ENCODE peak calls at places on chromosomes 1 and 21, in seven cellular contexts. One of them, this sample, is unnamed.

GRCh38 chr1:238653693-238654321 is 732.6 kb upstream of the CHRM3 start:
- DNase-seq in GM23248: peak
- DNase-seq in cardiac muscle cell: peak
- DNase-seq in RWPE1: no peak
- DNase-seq in psoas muscle: no peak
- DNase-seq in CD8-positive, alpha-beta T cell: no peak
- DNase-seq in AG04450: no peak
- DNase-seq in this sample: no peak

GRCh38 chr1:218886472-218886871 is 287.2 kb upstream of the LYPLAL1 start:
- DNase-seq in RWPE1: no peak
- DNase-seq in cardiac muscle cell: peak
- DNase-seq in AG04450: no peak
- DNase-seq in CD8-positive, alpha-beta T cell: no peak
- DNase-seq in psoas muscle: peak
- DNase-seq in GM23248: peak
- DNase-seq in this sample: no peak

GRCh38 chr1:15937706-15938168 is 38.2 kb downstream of the ZBTB17 start:
- DNase-seq in psoas muscle: no peak
- DNase-seq in AG04450: no peak
- DNase-seq in GM23248: peak
- DNase-seq in RWPE1: no peak
- DNase-seq in cardiac muscle cell: no peak
- DNase-seq in CD8-positive, alpha-beta T cell: no peak
- DNase-seq in this sample: no peak

GRCh38 chr1:117077267-117077666 is 17.1 kb downstream of the TTF2 start:
- DNase-seq in psoas muscle: no peak
- DNase-seq in GM23248: peak
- DNase-seq in CD8-positive, alpha-beta T cell: no peak
- DNase-seq in AG04450: no peak
- DNase-seq in cardiac muscle cell: peak
- DNase-seq in RWPE1: peak
- DNase-seq in this sample: no peak

GRCh38 chr21:41374867-41375533 is 13.2 kb downstream of the MX2 start:
- DNase-seq in GM23248: no peak
- DNase-seq in CD8-positive, alpha-beta T cell: no peak
- DNase-seq in RWPE1: no peak
- DNase-seq in cardiac muscle cell: no peak
- DNase-seq in AG04450: no peak
- DNase-seq in psoas muscle: no peak
- DNase-seq in this sample: no peak

GRCh38 chr1:226061793-226062557 is 541 bp upstream of the H3-3A start:
- DNase-seq in AG04450: no peak
- DNase-seq in RWPE1: peak
- DNase-seq in cardiac muscle cell: peak
- DNase-seq in CD8-positive, alpha-beta T cell: peak
- DNase-seq in psoas muscle: peak
- DNase-seq in GM23248: peak
- DNase-seq in this sample: peak

GRCh38 chr1:44264143-44264542 is 50.9 kb downstream of the DMAP1 start:
- DNase-seq in cardiac muscle cell: no peak
- DNase-seq in psoas muscle: no peak
- DNase-seq in GM23248: no peak
- DNase-seq in AG04450: no peak
- DNase-seq in CD8-positive, alpha-beta T cell: no peak
- DNase-seq in RWPE1: no peak
- DNase-seq in this sample: no peak

GRCh38 chr21:42513151-42513984 is at the start of gene SLC37A1:
- DNase-seq in RWPE1: peak
- DNase-seq in AG04450: no peak
- DNase-seq in CD8-positive, alpha-beta T cell: peak
- DNase-seq in cardiac muscle cell: no peak
- DNase-seq in psoas muscle: peak
- DNase-seq in GM23248: peak
- DNase-seq in this sample: peak

GRCh38 chr1:205440476-205441317 is 15.1 kb downstream of the BLACAT1 start:
- DNase-seq in AG04450: no peak
- DNase-seq in CD8-positive, alpha-beta T cell: peak
- DNase-seq in cardiac muscle cell: peak
- DNase-seq in psoas muscle: no peak
- DNase-seq in GM23248: peak
- DNase-seq in RWPE1: peak
- DNase-seq in this sample: peak

GRCh38 chr1:47023268-47024137 is at the start of gene CYP4X1:
- DNase-seq in CD8-positive, alpha-beta T cell: no peak
- DNase-seq in AG04450: no peak
- DNase-seq in psoas muscle: peak
- DNase-seq in GM23248: peak
- DNase-seq in cardiac muscle cell: peak
- DNase-seq in RWPE1: no peak
- DNase-seq in this sample: peak

GRCh38 chr1:35546614-35547013 is 10.6 kb downstream of the KIAA0319L start:
- DNase-seq in cardiac muscle cell: no peak
- DNase-seq in RWPE1: no peak
- DNase-seq in psoas muscle: no peak
- DNase-seq in GM23248: no peak
- DNase-seq in AG04450: no peak
- DNase-seq in CD8-positive, alpha-beta T cell: no peak
- DNase-seq in this sample: no peak

GRCh38 chr1:97934491-97934890 is 13.7 kb upstream of the DPYD start:
- DNase-seq in psoas muscle: no peak
- DNase-seq in GM23248: no peak
- DNase-seq in RWPE1: no peak
- DNase-seq in CD8-positive, alpha-beta T cell: no peak
- DNase-seq in cardiac muscle cell: no peak
- DNase-seq in AG04450: no peak
- DNase-seq in this sample: no peak

GRCh38 chr1:153518562-153518961 is 17.2 kb downstream of the S100A6 start:
- DNase-seq in GM23248: no peak
- DNase-seq in psoas muscle: no peak
- DNase-seq in AG04450: no peak
- DNase-seq in cardiac muscle cell: no peak
- DNase-seq in RWPE1: no peak
- DNase-seq in CD8-positive, alpha-beta T cell: no peak
- DNase-seq in this sample: no peak

GRCh38 chr21:42541174-42541573 is 27.5 kb downstream of the SLC37A1 start:
- DNase-seq in psoas muscle: no peak
- DNase-seq in CD8-positive, alpha-beta T cell: no peak
- DNase-seq in AG04450: no peak
- DNase-seq in RWPE1: no peak
- DNase-seq in GM23248: no peak
- DNase-seq in cardiac muscle cell: no peak
- DNase-seq in this sample: no peak

GRCh38 chr21:26964379-26964778 is 2.5 kb downstream of the ADAMTS5 start:
- DNase-seq in psoas muscle: peak
- DNase-seq in cardiac muscle cell: peak
- DNase-seq in RWPE1: no peak
- DNase-seq in GM23248: peak
- DNase-seq in CD8-positive, alpha-beta T cell: no peak
- DNase-seq in AG04450: no peak
- DNase-seq in this sample: no peak

DNA sequence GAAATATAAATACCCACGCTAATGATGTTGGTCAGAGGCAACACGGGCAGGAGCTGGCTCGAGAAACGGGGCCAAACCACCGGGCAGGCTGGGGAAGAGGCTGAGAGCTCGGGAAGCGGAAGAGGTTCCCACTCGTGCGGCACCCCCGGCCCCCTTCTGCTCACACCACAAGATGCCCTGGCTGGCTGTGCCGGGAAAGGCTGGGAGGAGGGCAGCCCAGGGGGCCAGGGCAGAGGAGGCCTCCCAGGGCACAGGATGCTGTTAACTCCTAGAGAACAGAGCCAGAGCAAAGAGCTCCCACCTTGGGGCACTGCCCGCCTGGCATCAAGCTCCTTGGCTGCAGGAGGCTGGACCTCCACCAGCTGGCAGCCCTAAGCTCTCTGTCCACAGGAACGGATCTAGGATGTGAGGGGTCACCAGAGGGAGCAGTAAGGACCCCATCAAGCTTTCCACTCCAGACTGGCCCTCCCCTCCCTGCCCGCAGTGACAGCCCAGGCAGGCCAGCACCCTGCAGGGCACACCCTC is 44.8 kb downstream of the CASZ1 start:
- DNase-seq in AG04450: no peak
- DNase-seq in cardiac muscle cell: no peak
- DNase-seq in psoas muscle: no peak
- DNase-seq in RWPE1: no peak
- DNase-seq in CD8-positive, alpha-beta T cell: no peak
- DNase-seq in GM23248: no peak
- DNase-seq in this sample: no peak
- H3K27ac ChIP-seq in AG04450: no peak
- H3K27ac ChIP-seq in cardiac muscle cell: no peak
- H3K27ac ChIP-seq in psoas muscle: peak
- H3K27ac ChIP-seq in RWPE1: no peak
- H3K27ac ChIP-seq in CD8-positive, alpha-beta T cell: no peak
- H3K27ac ChIP-seq in GM23248: no peak
- H3K27ac ChIP-seq in this sample: no peak

GRCh38 chr1:151942882-151943281 is 33.6 kb upstream of the THEM4 start:
- DNase-seq in GM23248: no peak
- DNase-seq in cardiac muscle cell: peak
- DNase-seq in AG04450: no peak
- DNase-seq in CD8-positive, alpha-beta T cell: no peak
- DNase-seq in RWPE1: no peak
- DNase-seq in psoas muscle: no peak
- DNase-seq in this sample: no peak
- H3K27ac ChIP-seq in GM23248: no peak
- H3K27ac ChIP-seq in cardiac muscle cell: no peak
- H3K27ac ChIP-seq in AG04450: no peak
- H3K27ac ChIP-seq in CD8-positive, alpha-beta T cell: no peak
- H3K27ac ChIP-seq in RWPE1: no peak
- H3K27ac ChIP-seq in psoas muscle: no peak
- H3K27ac ChIP-seq in this sample: no peak

DNA sequence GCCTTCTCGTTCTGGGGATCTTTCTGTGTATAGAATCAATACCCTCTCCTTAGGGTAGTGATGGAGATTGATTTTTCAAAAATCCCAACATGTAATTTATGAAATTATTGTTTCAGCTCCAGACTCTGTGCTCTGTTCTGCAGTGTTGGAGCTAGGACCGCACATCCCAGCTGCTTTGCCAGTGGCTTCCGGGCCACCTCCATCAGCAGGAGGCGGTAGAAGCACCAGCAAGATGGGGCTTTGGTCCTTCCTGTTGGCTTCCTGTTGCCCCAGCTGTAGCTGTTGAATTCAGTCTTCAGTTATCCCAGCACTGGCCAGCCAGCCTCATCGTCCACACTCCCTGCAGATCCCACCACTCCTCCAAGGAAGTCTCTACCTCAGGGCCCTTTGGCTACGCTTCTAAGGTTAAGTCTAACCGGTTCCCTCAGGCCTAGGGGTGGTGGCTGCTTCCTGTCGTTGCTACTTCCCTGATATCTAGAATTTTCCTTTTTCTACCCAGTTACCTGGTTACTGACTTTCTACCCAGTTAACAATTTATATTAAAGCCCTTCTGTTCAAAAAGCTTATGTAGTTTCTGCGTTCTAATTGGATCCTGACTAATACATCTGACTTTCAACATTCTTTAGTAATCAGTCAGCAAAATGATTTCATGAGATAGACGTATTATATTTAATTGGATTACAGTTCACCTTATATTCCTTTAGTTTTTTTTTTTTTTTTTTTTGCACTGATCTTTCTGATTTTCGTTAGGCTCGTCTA is 24.6 kb downstream of the GALNT2 start:
- DNase-seq in AG04450: no peak
- DNase-seq in GM23248: peak
- DNase-seq in cardiac muscle cell: no peak
- DNase-seq in CD8-positive, alpha-beta T cell: no peak
- DNase-seq in psoas muscle: no peak
- DNase-seq in RWPE1: peak
- DNase-seq in this sample: no peak
- H3K27ac ChIP-seq in AG04450: peak
- H3K27ac ChIP-seq in GM23248: peak
- H3K27ac ChIP-seq in cardiac muscle cell: no peak
- H3K27ac ChIP-seq in CD8-positive, alpha-beta T cell: no peak
- H3K27ac ChIP-seq in psoas muscle: no peak
- H3K27ac ChIP-seq in RWPE1: peak
- H3K27ac ChIP-seq in this sample: no peak

DNA sequence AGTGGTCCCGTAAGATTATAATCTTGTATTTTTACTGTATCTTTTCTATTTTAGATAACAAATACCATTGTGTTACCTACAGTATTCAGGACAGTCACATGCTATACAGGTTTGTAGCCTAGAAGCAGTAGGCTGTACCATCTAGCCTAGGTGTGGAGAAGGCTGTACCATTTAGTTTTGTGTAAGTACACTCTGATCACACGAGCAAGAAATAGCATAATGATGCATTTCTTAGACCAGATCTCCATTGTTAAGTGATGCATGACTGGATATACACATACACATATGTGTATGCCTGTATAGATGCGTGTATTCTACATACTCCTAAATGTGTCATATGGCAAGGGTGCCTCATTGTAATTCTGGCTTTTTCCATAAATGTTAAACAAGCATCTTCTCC is 33.9 kb downstream of the GALNT2 start:
- DNase-seq in RWPE1: no peak
- DNase-seq in AG04450: no peak
- DNase-seq in psoas muscle: no peak
- DNase-seq in cardiac muscle cell: no peak
- DNase-seq in GM23248: no peak
- DNase-seq in CD8-positive, alpha-beta T cell: no peak
- DNase-seq in this sample: no peak
- H3K27ac ChIP-seq in RWPE1: no peak
- H3K27ac ChIP-seq in AG04450: no peak
- H3K27ac ChIP-seq in psoas muscle: no peak
- H3K27ac ChIP-seq in cardiac muscle cell: no peak
- H3K27ac ChIP-seq in GM23248: no peak
- H3K27ac ChIP-seq in CD8-positive, alpha-beta T cell: no peak
- H3K27ac ChIP-seq in this sample: no peak

DNA sequence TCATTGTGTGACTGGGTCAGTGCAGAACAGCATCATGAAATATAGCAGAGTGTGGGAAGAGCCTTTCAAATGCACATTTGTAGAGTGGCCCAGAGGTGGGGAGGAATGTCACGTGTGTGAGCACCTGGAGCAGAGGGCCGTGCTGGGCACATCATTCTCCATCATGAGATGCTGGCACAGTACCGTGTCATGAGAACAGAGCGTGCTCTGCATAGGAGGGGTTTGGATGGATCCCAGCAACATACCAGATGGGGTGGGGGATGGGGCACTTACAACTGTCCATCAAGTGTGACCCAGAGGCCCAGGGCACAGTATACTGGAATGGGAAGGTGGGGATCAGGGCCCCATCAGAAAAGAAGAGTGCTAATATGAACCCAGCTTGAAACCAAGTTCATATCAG is 182.0 kb downstream of the LMX1A start:
- DNase-seq in GM23248: no peak
- DNase-seq in psoas muscle: no peak
- DNase-seq in cardiac muscle cell: no peak
- DNase-seq in RWPE1: no peak
- DNase-seq in CD8-positive, alpha-beta T cell: no peak
- DNase-seq in AG04450: no peak
- DNase-seq in this sample: no peak
- H3K27ac ChIP-seq in GM23248: no peak
- H3K27ac ChIP-seq in psoas muscle: no peak
- H3K27ac ChIP-seq in cardiac muscle cell: no peak
- H3K27ac ChIP-seq in RWPE1: no peak
- H3K27ac ChIP-seq in CD8-positive, alpha-beta T cell: no peak
- H3K27ac ChIP-seq in AG04450: no peak
- H3K27ac ChIP-seq in this sample: no peak